ENCODE peak calls at places on chromosomes 4 and X, in eight cellular contexts. V is GM13976, I is mammary epithelial cell, A is omental fat pad, C is tibial artery, B is ovary, J is transverse colon, H is choroid plexus epithelial cell. K is an unnamed sample.

GRCh38 chr4:78061939-78062603 is 4.9 kb downstream of the FRAS1 start:
- DNase-seq in V (no peak), I (peak), A (no peak), C (no peak), B (no peak), J (no peak), H (no peak), K (no peak)

GRCh38 chrX:15202458-15203177 is 67.3 kb downstream of the ASB9 start:
- DNase-seq in V (no peak), I (peak), A (no peak), C (no peak), B (no peak), J (no peak), H (peak), K (no peak)

GRCh38 chr4:81913427-81913878 is 441.7 kb upstream of the RASGEF1B start:
- DNase-seq in V (peak), I (peak), A (no peak), C (no peak), B (no peak), J (peak), H (peak), K (peak)

GRCh38 chr4:13694256-13694655 is 66.7 kb upstream of the BOD1L1 start:
- DNase-seq in V (no peak), I (no peak), A (no peak), C (no peak), B (no peak), J (no peak), H (no peak), K (no peak)

GRCh38 chr4:120052840-120053239 is 13.8 kb downstream of the MAD2L1 start:
- DNase-seq in V (no peak), I (peak), A (no peak), C (peak), B (no peak), J (no peak), H (peak), K (no peak)

GRCh38 chr4:3524920-3525319 is 7.3 kb downstream of the LRPAP1 start:
- DNase-seq in V (no peak), I (no peak), A (no peak), C (peak), B (no peak), J (no peak), H (peak), K (no peak)

GRCh38 chr4:107561481-107561880 is 158.6 kb downstream of the PAPSS1 start:
- DNase-seq in V (no peak), I (no peak), A (no peak), C (no peak), B (no peak), J (no peak), H (peak), K (no peak)

GRCh38 chr4:28357985-28358384 is 1497.3 kb downstream of the STIM2 start:
- DNase-seq in V (no peak), I (peak), A (no peak), C (no peak), B (no peak), J (no peak), H (peak), K (no peak)

GRCh38 chr4:71604785-71605184 is 179.1 kb downstream of the GC start:
- DNase-seq in V (peak), I (no peak), A (no peak), C (no peak), B (no peak), J (no peak), H (no peak), K (no peak)

GRCh38 chrX:129690435-129690834 is 35.7 kb upstream of the APLN start:
- DNase-seq in V (no peak), I (no peak), A (no peak), C (peak), B (no peak), J (no peak), H (no peak), K (no peak)

GRCh38 chrX:129682979-129683378 is 28.2 kb upstream of the APLN start:
- DNase-seq in V (no peak), I (no peak), A (no peak), C (no peak), B (no peak), J (no peak), H (no peak), K (no peak)

GRCh38 chrX:129689881-129690280 is 35.1 kb upstream of the APLN start:
- DNase-seq in V (no peak), I (no peak), A (no peak), C (no peak), B (no peak), J (no peak), H (no peak), K (no peak)

GRCh38 chrX:129688097-129688496 is 33.3 kb upstream of the APLN start:
- DNase-seq in V (no peak), I (no peak), A (no peak), C (no peak), B (no peak), J (no peak), H (no peak), K (no peak)

DNA sequence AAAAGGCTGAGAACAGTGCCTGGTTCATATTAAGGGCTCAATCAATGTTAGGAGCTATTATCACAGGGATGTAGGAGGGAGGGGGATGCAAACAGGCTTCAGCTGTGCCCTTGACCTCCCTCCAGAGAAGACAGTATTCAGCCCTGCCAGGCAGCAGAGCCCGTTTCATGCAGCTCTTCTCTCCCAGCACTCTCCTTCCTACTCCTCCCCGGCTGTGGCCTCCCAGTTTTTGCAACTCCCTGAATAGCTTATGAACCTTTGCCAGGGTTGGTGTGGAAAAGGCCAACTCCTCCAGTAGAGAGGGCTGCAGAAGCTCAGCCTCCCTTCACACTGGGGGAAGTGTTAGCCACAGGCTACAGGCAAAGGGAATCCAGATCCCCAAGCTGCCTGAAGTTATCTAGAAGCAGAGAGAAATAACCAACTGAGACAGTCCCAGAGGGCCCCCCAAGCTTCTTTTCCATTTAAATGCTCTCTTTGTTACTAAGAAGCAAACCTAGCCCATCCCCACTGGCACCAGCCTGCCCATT is 31.7 kb upstream of the APLN start:
- DNase-seq in V (no peak), I (no peak), A (no peak), C (no peak), B (peak), J (no peak), H (peak), K (no peak)
- TF ChIP-seq CTCF in V (no peak), I (no peak), A (no peak), C (no peak), B (no peak), J (no peak), H (no peak), K (no peak)

DNA sequence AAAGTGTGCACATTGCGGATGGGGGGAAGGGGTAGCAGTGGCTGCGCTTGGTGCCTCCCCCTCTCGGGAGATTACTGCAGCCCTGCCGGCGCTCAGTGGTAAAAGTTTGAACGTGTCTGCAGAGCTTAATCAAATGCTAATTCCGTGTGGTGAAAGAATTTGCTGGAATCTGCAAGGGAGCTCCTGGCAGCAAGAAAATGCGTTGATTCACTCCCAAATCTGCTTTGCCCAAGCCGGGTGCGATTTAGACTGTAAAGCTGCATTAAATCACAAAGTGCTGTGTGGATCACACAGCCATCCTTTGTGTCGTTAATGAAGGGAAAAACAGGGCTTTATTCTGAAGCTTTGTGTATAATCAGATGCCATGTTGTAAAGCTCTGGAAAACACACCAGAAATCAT is 444.1 kb downstream of the BCOR start:
- DNase-seq in V (no peak), I (no peak), A (no peak), C (no peak), B (no peak), J (no peak), H (no peak), K (no peak)
- TF ChIP-seq CTCF in V (no peak), I (no peak), A (no peak), C (no peak), B (no peak), J (no peak), H (no peak), K (no peak)

GRCh38 chr4:150668824-150669223 is 86.9 kb downstream of the MAB21L2 start:
- DNase-seq in V (no peak), I (no peak), A (no peak), C (no peak), B (no peak), J (no peak), H (peak), K (no peak)
- TF ChIP-seq CTCF in V (no peak), I (no peak), A (no peak), C (no peak), B (no peak), J (no peak), H (no peak), K (no peak)

DNA sequence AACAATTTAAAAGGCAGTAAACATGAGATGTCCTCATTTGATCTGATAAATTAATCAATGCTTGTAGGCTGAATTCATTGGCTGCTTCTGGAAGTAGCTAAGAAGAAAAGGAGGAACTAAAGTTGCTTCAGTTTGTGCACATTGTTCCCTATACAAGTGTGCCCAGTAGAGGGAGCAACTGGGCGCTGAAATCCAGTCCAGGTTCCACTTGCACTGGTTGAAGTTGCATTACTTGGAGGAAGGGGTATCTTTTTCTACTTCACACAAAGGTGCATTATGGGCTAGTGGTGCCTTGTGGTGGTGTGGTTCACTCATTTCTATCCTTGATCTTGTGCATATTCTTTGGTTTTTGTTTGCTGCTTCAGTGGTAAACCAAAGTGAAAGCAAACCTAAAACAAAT is 67.9 kb upstream of the SOX3 start:
- DNase-seq in V (peak), I (peak), A (no peak), C (no peak), B (no peak), J (peak), H (peak), K (no peak)
- TF ChIP-seq CTCF in V (peak), I (peak), A (no peak), C (peak), B (no peak), J (peak), H (peak), K (no peak)

GRCh38 chr4:95159384-95159783 is 389.4 kb downstream of the UNC5C start:
- DNase-seq in V (no peak), I (no peak), A (no peak), C (no peak), B (no peak), J (no peak), H (no peak), K (no peak)

GRCh38 chr4:95158045-95158444 is 390.7 kb downstream of the UNC5C start:
- DNase-seq in V (no peak), I (no peak), A (no peak), C (no peak), B (no peak), J (no peak), H (no peak), K (no peak)

GRCh38 chr4:95155759-95156451 is 392.9 kb downstream of the UNC5C start:
- DNase-seq in V (peak), I (peak), A (no peak), C (no peak), B (no peak), J (no peak), H (peak), K (no peak)

GRCh38 chr4:95158626-95159025 is 390.1 kb downstream of the UNC5C start:
- DNase-seq in V (no peak), I (no peak), A (no peak), C (no peak), B (no peak), J (no peak), H (no peak), K (no peak)

DNA sequence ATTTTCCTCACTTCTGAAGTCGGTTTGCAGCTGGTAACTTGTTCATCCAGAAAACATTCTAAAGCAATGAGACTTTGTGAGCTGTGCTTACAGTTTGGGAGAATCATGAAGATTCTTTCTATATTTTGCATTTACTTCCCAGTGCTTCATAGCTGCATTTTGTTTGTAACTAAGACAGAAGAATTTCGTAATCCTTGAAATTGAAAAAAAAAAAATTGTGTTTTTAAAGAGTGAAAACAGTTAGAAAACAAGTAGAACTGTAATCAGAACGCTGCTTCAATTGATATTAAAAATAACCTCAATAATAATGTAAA is 392.4 kb downstream of the UNC5C start:
- DNase-seq in V (no peak), I (no peak), A (no peak), C (no peak), B (no peak), J (no peak), H (no peak), K (no peak)
- TF ChIP-seq CTCF in V (no peak), I (no peak), A (no peak), C (no peak), B (no peak), J (no peak), H (no peak), K (no peak)

GRCh38 chr4:8192748-8193738 is 6.0 kb upstream of the SH3TC1 start:
- DNase-seq in V (peak), I (no peak), A (no peak), C (no peak), B (no peak), J (peak), H (peak), K (no peak)
- TF ChIP-seq CTCF in V (peak), I (peak), A (no peak), C (no peak), B (no peak), J (peak), H (peak), K (no peak)

GRCh38 chrX:53188763-53189162 is 36.2 kb downstream of the KDM5C start:
- DNase-seq in V (no peak), I (peak), A (no peak), C (no peak), B (no peak), J (no peak), H (peak), K (no peak)

GRCh38 chrX:53194308-53194707 is 30.7 kb downstream of the KDM5C start:
- DNase-seq in V (no peak), I (no peak), A (no peak), C (no peak), B (no peak), J (no peak), H (no peak), K (no peak)

GRCh38 chrX:53193093-53193492 is 31.9 kb downstream of the KDM5C start:
- DNase-seq in V (no peak), I (no peak), A (no peak), C (no peak), B (no peak), J (no peak), H (no peak), K (no peak)

GRCh38 chrX:53186363-53186762 is 38.6 kb downstream of the KDM5C start:
- DNase-seq in V (no peak), I (peak), A (no peak), C (no peak), B (no peak), J (no peak), H (peak), K (no peak)

DNA sequence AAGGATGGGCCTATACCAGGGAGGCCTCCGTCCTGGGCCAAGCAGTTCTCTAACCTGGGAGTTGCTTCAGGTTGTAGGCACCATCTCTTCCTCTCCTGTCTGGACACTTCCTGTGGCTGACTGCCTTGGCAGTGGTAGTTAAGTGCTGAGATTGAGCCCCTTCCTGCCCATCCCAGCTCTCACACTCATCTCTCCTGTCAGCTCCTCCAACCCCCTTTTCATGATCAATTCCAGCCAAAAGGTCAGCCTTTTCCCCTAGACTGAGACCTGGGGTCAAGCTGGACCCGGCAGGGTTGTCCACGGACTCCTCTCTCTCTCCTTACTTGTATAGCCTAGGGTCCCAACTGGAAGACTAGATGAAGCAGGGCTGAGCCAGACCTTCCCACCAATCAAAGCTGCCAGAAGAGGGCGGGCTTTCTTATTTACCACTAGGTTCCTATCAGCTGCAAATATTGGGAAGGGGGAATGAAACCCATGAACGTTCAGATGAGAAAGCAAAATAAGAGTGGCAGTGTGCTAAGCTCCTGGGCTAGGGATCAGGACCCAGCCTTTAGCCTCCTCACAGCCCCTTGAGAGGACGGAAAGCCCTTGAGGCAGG is 34.5 kb downstream of the KDM5C start:
- DNase-seq in V (no peak), I (no peak), A (no peak), C (no peak), B (no peak), J (no peak), H (peak), K (no peak)
- TF ChIP-seq CTCF in V (peak), I (peak), A (no peak), C (no peak), B (no peak), J (no peak), H (peak), K (no peak)

DNA sequence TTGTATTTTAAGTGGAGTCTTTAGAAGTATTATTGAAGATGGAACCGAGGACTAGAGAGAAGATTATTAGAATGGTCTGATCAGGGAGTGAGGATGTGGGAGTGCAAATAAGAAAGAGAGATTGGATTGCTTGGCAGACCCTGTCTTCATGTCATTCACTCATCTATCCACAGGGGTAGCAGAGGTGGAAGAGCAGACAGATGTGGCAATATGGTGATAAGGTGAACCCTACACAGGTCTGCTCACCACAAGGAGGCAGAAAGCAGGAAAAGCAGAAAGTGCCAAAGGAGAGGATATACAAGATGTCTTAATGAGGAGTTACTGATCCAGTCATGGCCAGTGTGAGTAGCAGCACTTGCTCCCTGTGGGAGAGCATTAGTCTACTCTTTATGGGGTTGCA is 129.4 kb downstream of the MAGEE2 start:
- DNase-seq in V (no peak), I (no peak), A (no peak), C (no peak), B (no peak), J (no peak), H (no peak), K (no peak)
- TF ChIP-seq CTCF in V (no peak), I (no peak), A (no peak), C (no peak), B (no peak), J (no peak), H (no peak), K (no peak)

GRCh38 chr4:98150092-98150761 is 7.0 kb upstream of the STPG2 start:
- DNase-seq in V (no peak), I (no peak), A (no peak), C (no peak), B (no peak), J (no peak), H (peak), K (no peak)
- TF ChIP-seq CTCF in V (no peak), I (no peak), A (no peak), C (no peak), B (no peak), J (peak), H (peak), K (peak)